ENCODE peak calls at places on chromosomes 12 and 14, in four cellular contexts. F, G, Y and I are unnamed samples. For H3K27me3, the result is how much of the 10 kb centered on the place peaks cover.

GRCh38 chr12:101925352-101925751 is 48.0 kb downstream of the DRAM1 start:
- DNase-seq in Y (peak), G (peak), F (peak), I (no peak)

GRCh38 chr14:82511399-82511798 is 977.7 kb upstream of the SEL1L start:
- DNase-seq in Y (no peak), F (no peak), G (no peak), I (no peak)

GRCh38 chr14:55152052-55152753 is 23.2 kb downstream of the LGALS3 start:
- DNase-seq in F (no peak), Y (no peak), G (no peak), I (no peak)

GRCh38 chr12:19988918-19989317 is 379.4 kb upstream of the PDE3A start:
- DNase-seq in F (no peak), G (no peak), Y (no peak), I (no peak)

GRCh38 chr14:96104469-96105057 is 65.4 kb downstream of the C14orf132 start:
- DNase-seq in F (peak), Y (peak), G (peak), I (peak)

GRCh38 chr12:67355428-67356385 is 86.5 kb downstream of the CAND1 start:
- DNase-seq in F (no peak), G (no peak), Y (no peak), I (no peak)

GRCh38 chr12:119693511-119693910 is 25.6 kb downstream of the PRKAB1 start:
- DNase-seq in F (no peak), Y (no peak), G (no peak), I (no peak)

GRCh38 chr12:67483871-67484554 is 164.5 kb upstream of the DYRK2 start:
- DNase-seq in G (no peak), Y (no peak), F (no peak), I (no peak)

GRCh38 chr12:100141998-100142850 is 450 bp downstream of the BLTP3B start:
- DNase-seq in G (peak), Y (peak), F (peak), I (peak)

GRCh38 chr12:14239935-14240872 is 125.3 kb upstream of the ATF7IP start:
- DNase-seq in F (no peak), Y (no peak), G (peak), I (no peak)

GRCh38 chr12:101877816-101878811 is 734 bp downstream of the DRAM1 start:
- DNase-seq in Y (peak), F (peak), G (no peak), I (no peak)

GRCh38 chr14:24674204-24674970 is 40.4 kb upstream of the GZMB start:
- DNase-seq in G (no peak), F (no peak), Y (no peak), I (peak)

GRCh38 chr12:103301642-103302620 is 193.8 kb downstream of the C12orf42 start:
- DNase-seq in G (no peak), F (no peak), Y (no peak), I (no peak)

GRCh38 chr12:94717112-94717511 is 66.8 kb upstream of the TMCC3 start:
- DNase-seq in Y (no peak), F (no peak), G (no peak), I (no peak)

GRCh38 chr12:12720637-12721250 is 3.6 kb downstream of the CDKN1B start:
- DNase-seq in G (no peak), Y (no peak), F (no peak), I (no peak)

GRCh38 chr14:105888784-105889665 is 362.6 kb downstream of the TMEM121 start:
- DNase-seq in G (no peak), Y (no peak), F (peak), I (no peak)

GRCh38 chr12:51517800-51518199 is 73.2 kb upstream of the SCN8A start:
- DNase-seq in G (no peak), Y (no peak), F (no peak), I (no peak)

GRCh38 chr12:3034067-3034750 is 43.0 kb upstream of the TSPAN9 start:
- DNase-seq in G (no peak), Y (peak), F (no peak), I (peak)

GRCh38 chr14:34872822-34873590 is 2.2 kb downstream of the BAZ1A start:
- DNase-seq in G (no peak), F (no peak), Y (no peak), I (no peak)

GRCh38 chr14:59126714-59127436 is 61.6 kb upstream of the DAAM1 start:
- DNase-seq in G (peak), Y (no peak), F (no peak), I (no peak)

GRCh38 chr12:2804390-2805145 is 7.9 kb upstream of the ITFG2 start:
- DNase-seq in Y (no peak), F (no peak), G (no peak), I (no peak)

GRCh38 chr14:60777856-60778578 is 43.5 kb downstream of the MNAT1 start:
- DNase-seq in Y (no peak), F (no peak), G (no peak), I (no peak)

DNA sequence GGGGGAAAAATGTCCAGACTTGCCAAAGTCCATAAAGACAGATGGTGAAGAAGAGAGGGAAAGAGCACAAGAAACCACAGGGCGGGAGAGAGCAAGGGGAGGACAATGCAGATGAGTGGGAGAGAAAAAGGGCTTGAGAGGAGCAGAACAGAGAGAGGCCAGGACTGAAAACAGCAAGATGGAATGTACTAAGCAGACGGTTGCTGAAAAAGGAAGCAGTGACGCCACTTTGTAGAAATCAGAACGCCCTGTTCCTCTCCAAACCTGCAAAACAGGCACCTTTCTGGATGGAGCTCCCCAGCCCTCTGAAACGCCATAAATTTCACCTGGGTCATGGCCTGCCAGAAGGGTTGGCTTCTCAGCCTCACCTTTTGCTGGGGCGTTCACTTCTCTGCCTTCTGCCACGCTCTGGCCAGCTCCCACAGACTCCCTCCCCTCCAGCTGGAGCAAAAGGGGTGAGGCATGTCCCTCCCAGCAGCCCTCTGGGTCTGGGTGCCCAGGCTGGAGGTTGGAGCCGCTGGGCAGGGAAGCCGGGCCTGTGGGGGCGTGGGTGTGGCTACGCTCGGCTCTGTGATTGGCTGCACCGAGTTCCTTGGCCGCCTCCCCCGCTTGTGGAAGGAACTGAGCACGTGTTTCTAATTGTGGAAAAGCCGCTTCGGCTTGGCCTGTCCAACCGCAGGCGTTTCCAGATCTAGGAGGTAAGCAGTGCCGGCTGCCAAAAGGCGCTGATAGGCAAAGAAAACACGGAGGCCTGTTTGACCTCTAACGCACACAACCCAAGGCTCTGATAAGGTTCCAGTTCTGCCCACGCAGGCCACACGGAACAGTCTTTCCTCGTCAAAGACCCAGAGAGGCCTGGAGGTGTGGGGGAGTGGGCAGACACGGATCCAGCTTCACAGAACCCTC is 29.3 kb downstream of the SLC7A8 start:
- DNase-seq in F (peak), G (peak), Y (peak), I (peak)
- TF ChIP-seq POLR2A in F (no peak), G (peak), Y (no peak), I (no peak)

GRCh38 chr12:110077769-110078168 is 29.4 kb upstream of the C12orf76 start:
- DNase-seq in G (no peak), Y (no peak), F (no peak), I (no peak)

GRCh38 chr12:110075880-110076279 is 27.6 kb upstream of the C12orf76 start:
- DNase-seq in Y (no peak), G (no peak), F (no peak), I (no peak)

GRCh38 chr12:110080410-110080809 is 32.1 kb upstream of the C12orf76 start:
- DNase-seq in G (no peak), Y (no peak), F (no peak), I (no peak)

GRCh38 chr12:110084314-110085015 is 36.1 kb upstream of the C12orf76 start:
- DNase-seq in F (no peak), G (no peak), Y (no peak), I (no peak)

DNA sequence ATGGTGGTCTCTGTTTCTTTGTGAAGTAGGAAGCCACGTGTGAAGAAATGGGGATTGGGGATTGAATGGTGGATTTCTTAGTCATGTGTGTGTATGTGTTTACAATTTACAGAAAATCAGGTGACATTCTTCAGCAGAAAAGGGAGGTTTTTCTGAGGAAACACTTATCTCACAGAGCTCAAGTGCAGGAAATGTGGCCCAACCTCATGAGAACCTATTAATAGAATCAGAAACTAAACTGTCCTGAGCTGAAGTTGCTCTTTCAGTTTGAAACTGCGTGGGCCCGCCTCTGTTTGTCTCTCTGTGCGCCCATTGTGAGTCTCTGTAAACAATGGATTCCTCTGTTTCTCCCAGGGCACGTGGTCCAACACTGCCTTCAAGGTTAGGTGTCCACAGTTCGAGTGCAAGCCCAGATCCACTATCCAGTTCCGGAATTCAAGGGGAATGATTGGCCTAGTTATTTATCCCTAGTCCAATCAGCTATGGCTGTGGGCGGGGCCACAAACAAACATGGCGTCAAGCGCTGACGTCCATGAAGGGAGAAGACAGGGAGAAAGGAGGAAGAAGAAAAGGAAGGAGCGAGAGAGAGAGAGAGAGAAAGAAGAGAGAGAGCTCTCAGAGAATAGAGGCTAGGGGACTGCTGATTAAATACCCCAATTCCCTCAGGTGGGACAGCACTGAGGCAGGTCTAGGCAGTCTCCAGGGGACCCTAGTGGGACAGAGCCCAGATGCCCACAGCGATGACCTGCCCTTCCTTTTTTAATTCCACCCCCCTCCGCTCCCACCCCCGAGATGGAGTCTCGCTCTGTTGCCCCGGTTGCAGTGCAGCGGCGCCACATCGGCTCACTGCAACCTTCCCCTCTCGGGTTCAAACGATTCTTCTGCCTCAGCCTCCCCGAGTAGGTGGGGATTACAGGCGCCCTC is 31.4 kb upstream of the C12orf76 start:
- DNase-seq in Y (peak), G (peak), F (no peak), I (peak)
- H3K27me3 ChIP-seq in Y (under half), G (under half), F (under half), I (under half)

GRCh38 chr12:32261638-32262037 is 137.7 kb upstream of the FGD4 start:
- DNase-seq in F (no peak), G (no peak), Y (no peak), I (no peak)
- TF ChIP-seq CTCF in F (no peak), G (no peak), Y (no peak), I (no peak)

GRCh38 chr12:112169086-112169872 is 43.9 kb downstream of the TRAFD1 start:
- DNase-seq in G (no peak), F (no peak), Y (no peak), I (no peak)
- TF ChIP-seq POLR2A in G (no peak), F (no peak), Y (no peak), I (no peak)

GRCh38 chr12:9931245-9931644 is 925 bp downstream of the CLEC2A start:
- DNase-seq in G (no peak), Y (no peak), F (no peak), I (no peak)
- H3K27me3 ChIP-seq in G (under half), Y (under half), F (under half), I (under half)

GRCh38 chr12:124578854-124579253 is 11.4 kb upstream of the NCOR2 start:
- DNase-seq in G (no peak), F (no peak), Y (no peak), I (no peak)

GRCh38 chr12:124579921-124580517 is 12.6 kb upstream of the NCOR2 start:
- DNase-seq in Y (no peak), G (no peak), F (no peak), I (no peak)

GRCh38 chr12:124577986-124578385 is 10.6 kb upstream of the NCOR2 start:
- DNase-seq in F (no peak), G (peak), Y (no peak), I (no peak)

GRCh38 chr12:124577374-124577773 is 10.0 kb upstream of the NCOR2 start:
- DNase-seq in Y (no peak), F (no peak), G (no peak), I (no peak)

GRCh38 chr12:124578445-124578844 is 11.0 kb upstream of the NCOR2 start:
- DNase-seq in Y (no peak), F (no peak), G (no peak), I (no peak)
- TF ChIP-seq CTCF in Y (no peak), F (no peak), G (no peak), I (peak)